ENCODE peak calls at places on chromosome 12, in four cellular contexts. One of them, this sample, is unnamed.

GRCh38 chr12:124698211-124698997 is 131.0 kb upstream of the NCOR2 start:
- DNase-seq in GM12865: no peak
- DNase-seq in left cardiac atrium: peak
- DNase-seq in AG04450: no peak
- DNase-seq in this sample: no peak

GRCh38 chr12:125160556-125160955 is 95.3 kb downstream of the AACS start:
- DNase-seq in left cardiac atrium: no peak
- DNase-seq in AG04450: no peak
- DNase-seq in GM12865: no peak
- DNase-seq in this sample: no peak

GRCh38 chr12:105921872-105922669 is 216.7 kb downstream of the NUAK1 start:
- DNase-seq in left cardiac atrium: no peak
- DNase-seq in GM12865: no peak
- DNase-seq in AG04450: no peak
- DNase-seq in this sample: no peak

GRCh38 chr12:53070901-53071492 is 8.2 kb downstream of the SPRYD3 start:
- DNase-seq in GM12865: no peak
- DNase-seq in left cardiac atrium: no peak
- DNase-seq in AG04450: no peak
- DNase-seq in this sample: no peak

GRCh38 chr12:109624467-109624866 is 50.9 kb downstream of the MVK start:
- DNase-seq in GM12865: no peak
- DNase-seq in left cardiac atrium: no peak
- DNase-seq in AG04450: no peak
- DNase-seq in this sample: peak

GRCh38 chr12:51389302-51389999 is 1.8 kb downstream of the GALNT6 start:
- DNase-seq in AG04450: peak
- DNase-seq in left cardiac atrium: no peak
- DNase-seq in GM12865: peak
- DNase-seq in this sample: no peak

GRCh38 chr12:56188786-56189335 is 422 bp downstream of the SMARCC2 start:
- DNase-seq in left cardiac atrium: no peak
- DNase-seq in AG04450: no peak
- DNase-seq in GM12865: peak
- DNase-seq in this sample: no peak

GRCh38 chr12:122908915-122909314 is 13.0 kb upstream of the VPS37B start:
- DNase-seq in GM12865: no peak
- DNase-seq in AG04450: no peak
- DNase-seq in left cardiac atrium: no peak
- DNase-seq in this sample: no peak

GRCh38 chr12:93802698-93803097 is 125.5 kb downstream of the CRADD start:
- DNase-seq in AG04450: no peak
- DNase-seq in left cardiac atrium: no peak
- DNase-seq in GM12865: no peak
- DNase-seq in this sample: no peak

GRCh38 chr12:131065801-131066200 is 112.1 kb downstream of the ADGRD1 start:
- DNase-seq in left cardiac atrium: no peak
- DNase-seq in GM12865: no peak
- DNase-seq in AG04450: no peak
- DNase-seq in this sample: no peak

GRCh38 chr12:113099764-113100163 is 35.8 kb downstream of the RASAL1 start:
- DNase-seq in left cardiac atrium: no peak
- DNase-seq in GM12865: no peak
- DNase-seq in AG04450: no peak
- DNase-seq in this sample: no peak

This sample was measured in adrenal gland.